ENCODE peak calls at places on chromosomes 3 and 15, in four cellular contexts. Y, N, D and I are unnamed samples.

GRCh38 chr3:10011644-10012043 is 14.6 kb upstream of the FANCD2 start:
- DNase-seq in D (no peak), Y (no peak), N (no peak), I (no peak)

GRCh38 chr3:12902181-12902999 is 61.0 kb upstream of the RPL32 start:
- DNase-seq in N (no peak), D (no peak), Y (no peak), I (no peak)

GRCh38 chr3:171976526-171976925 is 62.9 kb upstream of the FNDC3B start:
- DNase-seq in D (no peak), Y (no peak), N (no peak), I (no peak)

GRCh38 chr3:141659821-141660597 is 78.1 kb upstream of the RNF7 start:
- DNase-seq in Y (peak), D (no peak), N (no peak), I (peak)

GRCh38 chr15:32701863-32702262 is 15.9 kb upstream of the GREM1 start:
- DNase-seq in Y (no peak), N (no peak), D (no peak), I (no peak)

GRCh38 chr3:121604759-121605158 is 11.6 kb downstream of the FBXO40 start:
- DNase-seq in Y (no peak), N (no peak), D (no peak), I (no peak)

GRCh38 chr15:75923756-75924155 is 20.1 kb downstream of the FBXO22 start:
- DNase-seq in Y (no peak), D (no peak), N (no peak), I (no peak)

GRCh38 chr3:31004025-31004678 is 109.7 kb upstream of the GADL1 start:
- DNase-seq in N (no peak), Y (no peak), D (peak), I (no peak)